ENCODE peak calls at places on chromosomes 6 and 20, in eight cellular contexts. K, P, E, V, R, S, F and A are unnamed samples.
A peak's percentile ranks its signal among the peaks of the same experiment; 100 is the strongest.

GRCh38 chr20:45935416-45936046 is 1.0 kb downstream of the PCIF1 start:
- DNase-seq in K (no peak), P (no peak), E (no peak), V (no peak), R (no peak), S (no peak), F (no peak), A (no peak)

GRCh38 chr6:86215323-86215722 is 572.6 kb upstream of the SYNCRIP start:
- DNase-seq in K (no peak), P (no peak), E (no peak), V (no peak), R (no peak), S (no peak), F (no peak), A (no peak)

GRCh38 chr6:168035661-168036616 is 38.5 kb downstream of the KIF25 start:
- DNase-seq in K (no peak), P (peak; percentile 66), E (no peak), V (peak; percentile 76), R (no peak), S (peak; percentile 57), F (peak; percentile 61), A (no peak)

GRCh38 chr6:79570802-79571367 is 33.7 kb upstream of the LCA5 start:
- DNase-seq in K (no peak), P (peak; percentile 96), E (no peak), V (no peak), R (no peak), S (peak; percentile 57), F (no peak), A (no peak)

GRCh38 chr20:33291830-33292355 is 8.9 kb downstream of the BPIFB1 start:
- DNase-seq in K (peak; percentile 76), P (peak; percentile 51), E (no peak), V (no peak), R (peak; percentile 13), S (peak; percentile 50), F (peak; percentile 41), A (peak; percentile 33)

GRCh38 chr6:105835373-105835772 is 250.8 kb upstream of the PRDM1 start:
- DNase-seq in K (peak; percentile 22), P (peak; percentile 17), E (no peak), V (peak; percentile 49), R (no peak), S (peak; percentile 60), F (no peak), A (no peak)

GRCh38 chr6:125749864-125750691 is 646 bp downstream of the HEY2 start:
- DNase-seq in K (no peak), P (peak; percentile 83), E (no peak), V (no peak), R (no peak), S (no peak), F (peak; percentile 20), A (no peak)

GRCh38 chr6:43833223-43833995 is 63.4 kb downstream of the VEGFA start:
- DNase-seq in K (peak; percentile 34), P (no peak), E (no peak), V (peak; percentile 42), R (no peak), S (peak; percentile 51), F (no peak), A (no peak)

GRCh38 chr6:21870071-21870729 is 276.6 kb downstream of the SOX4 start:
- DNase-seq in K (no peak), P (no peak), E (no peak), V (no peak), R (no peak), S (no peak), F (no peak), A (no peak)

GRCh38 chr6:111122458-111123286 is 35.4 kb downstream of the SLC16A10 start:
- DNase-seq in K (no peak), P (no peak), E (no peak), V (no peak), R (no peak), S (no peak), F (no peak), A (no peak)

GRCh38 chr6:31657406-31658157 is 1.9 kb downstream of the APOM start:
- DNase-seq in K (no peak), P (no peak), E (no peak), V (no peak), R (no peak), S (no peak), F (no peak), A (no peak)

GRCh38 chr6:127933137-127933536 is 32.3 kb upstream of the THEMIS start:
- DNase-seq in K (no peak), P (no peak), E (no peak), V (no peak), R (no peak), S (no peak), F (no peak), A (no peak)

GRCh38 chr6:150293423-150294280 is 75.2 kb upstream of the IYD start:
- DNase-seq in K (no peak), P (no peak), E (no peak), V (peak; percentile 76), R (no peak), S (peak; percentile 56), F (no peak), A (no peak)

GRCh38 chr6:152121910-152122309 is 314.4 kb downstream of the ESR1 start:
- DNase-seq in K (no peak), P (no peak), E (no peak), V (no peak), R (no peak), S (no peak), F (no peak), A (no peak)